ENCODE peak calls at places on chromosomes 4 and X, in eight cellular contexts. One of them, this sample, is unnamed.

GRCh38 chrX:27186671-27187070 is 276.5 kb downstream of the PPP4R3C start:
- DNase-seq in OCI-LY7: peak
- DNase-seq in IMR-90: peak
- DNase-seq in neural progenitor cell: peak
- DNase-seq in fibroblast of lung: peak
- DNase-seq in K562: peak
- DNase-seq in body of pancreas: peak
- DNase-seq in lower lobe of right lung: no peak
- DNase-seq in this sample: no peak

GRCh38 chrX:71169586-71169985 is 24.9 kb downstream of the NLGN3 start:
- DNase-seq in K562: no peak
- DNase-seq in OCI-LY7: no peak
- DNase-seq in neural progenitor cell: no peak
- DNase-seq in body of pancreas: no peak
- DNase-seq in fibroblast of lung: no peak
- DNase-seq in lower lobe of right lung: no peak
- DNase-seq in IMR-90: no peak
- DNase-seq in this sample: no peak

GRCh38 chr4:111494471-111494870 is 650.8 kb upstream of the FAM241A start:
- DNase-seq in body of pancreas: no peak
- DNase-seq in IMR-90: peak
- DNase-seq in lower lobe of right lung: no peak
- DNase-seq in neural progenitor cell: no peak
- DNase-seq in fibroblast of lung: no peak
- DNase-seq in K562: no peak
- DNase-seq in OCI-LY7: no peak
- DNase-seq in this sample: no peak

GRCh38 chrX:82029571-82030218 is 827.8 kb downstream of the SH3BGRL start:
- DNase-seq in neural progenitor cell: no peak
- DNase-seq in K562: no peak
- DNase-seq in OCI-LY7: no peak
- DNase-seq in IMR-90: no peak
- DNase-seq in body of pancreas: no peak
- DNase-seq in fibroblast of lung: no peak
- DNase-seq in lower lobe of right lung: no peak
- DNase-seq in this sample: no peak

GRCh38 chrX:145813081-145813480 is 4.5 kb upstream of the SLITRK2 start:
- DNase-seq in OCI-LY7: no peak
- DNase-seq in neural progenitor cell: no peak
- DNase-seq in IMR-90: no peak
- DNase-seq in lower lobe of right lung: no peak
- DNase-seq in fibroblast of lung: no peak
- DNase-seq in body of pancreas: no peak
- DNase-seq in K562: no peak
- DNase-seq in this sample: no peak

GRCh38 chr4:76590847-76591281 is 155.8 kb downstream of the SHROOM3 start:
- DNase-seq in body of pancreas: no peak
- DNase-seq in IMR-90: peak
- DNase-seq in neural progenitor cell: no peak
- DNase-seq in OCI-LY7: no peak
- DNase-seq in K562: no peak
- DNase-seq in fibroblast of lung: no peak
- DNase-seq in lower lobe of right lung: no peak
- DNase-seq in this sample: no peak

GRCh38 chr4:77349361-77349760 is 192.4 kb downstream of the CCNG2 start:
- DNase-seq in lower lobe of right lung: no peak
- DNase-seq in OCI-LY7: no peak
- DNase-seq in IMR-90: no peak
- DNase-seq in neural progenitor cell: no peak
- DNase-seq in K562: no peak
- DNase-seq in fibroblast of lung: no peak
- DNase-seq in body of pancreas: no peak
- DNase-seq in this sample: no peak

GRCh38 chr4:25098964-25099843 is 61.0 kb downstream of the SEPSECS start:
- DNase-seq in K562: peak
- DNase-seq in body of pancreas: peak
- DNase-seq in neural progenitor cell: no peak
- DNase-seq in IMR-90: peak
- DNase-seq in OCI-LY7: no peak
- DNase-seq in lower lobe of right lung: no peak
- DNase-seq in fibroblast of lung: peak
- DNase-seq in this sample: no peak

GRCh38 chr4:173243321-173243720 is 74.7 kb downstream of the GALNT7 start:
- DNase-seq in body of pancreas: no peak
- DNase-seq in IMR-90: peak
- DNase-seq in neural progenitor cell: no peak
- DNase-seq in K562: no peak
- DNase-seq in fibroblast of lung: peak
- DNase-seq in OCI-LY7: no peak
- DNase-seq in lower lobe of right lung: no peak
- DNase-seq in this sample: no peak

GRCh38 chr4:81425087-81425486 is 46.6 kb downstream of the RASGEF1B start:
- DNase-seq in neural progenitor cell: no peak
- DNase-seq in OCI-LY7: no peak
- DNase-seq in K562: peak
- DNase-seq in fibroblast of lung: no peak
- DNase-seq in body of pancreas: no peak
- DNase-seq in IMR-90: no peak
- DNase-seq in lower lobe of right lung: no peak
- DNase-seq in this sample: no peak

GRCh38 chrX:30577362-30577961 is at the start of gene TASL:
- DNase-seq in neural progenitor cell: no peak
- DNase-seq in K562: no peak
- DNase-seq in body of pancreas: no peak
- DNase-seq in IMR-90: no peak
- DNase-seq in lower lobe of right lung: peak
- DNase-seq in OCI-LY7: peak
- DNase-seq in fibroblast of lung: no peak
- DNase-seq in this sample: peak

GRCh38 chrX:108347800-108348199 is 90.4 kb downstream of the COL4A6 start:
- DNase-seq in K562: no peak
- DNase-seq in body of pancreas: no peak
- DNase-seq in lower lobe of right lung: no peak
- DNase-seq in fibroblast of lung: no peak
- DNase-seq in neural progenitor cell: peak
- DNase-seq in OCI-LY7: no peak
- DNase-seq in IMR-90: no peak
- DNase-seq in this sample: no peak

GRCh38 chrX:112832481-112833095 is 8.0 kb downstream of the AMOT start:
- DNase-seq in OCI-LY7: no peak
- DNase-seq in IMR-90: peak
- DNase-seq in neural progenitor cell: no peak
- DNase-seq in K562: no peak
- DNase-seq in body of pancreas: peak
- DNase-seq in fibroblast of lung: no peak
- DNase-seq in lower lobe of right lung: peak
- DNase-seq in this sample: no peak

GRCh38 chrX:20218809-20219505 is 47.8 kb downstream of the RPS6KA3 start:
- DNase-seq in OCI-LY7: no peak
- DNase-seq in IMR-90: peak
- DNase-seq in K562: peak
- DNase-seq in body of pancreas: no peak
- DNase-seq in neural progenitor cell: peak
- DNase-seq in fibroblast of lung: peak
- DNase-seq in lower lobe of right lung: no peak
- DNase-seq in this sample: no peak

GRCh38 chr4:26076000-26076587 is 162.1 kb downstream of the SMIM20 start:
- DNase-seq in body of pancreas: no peak
- DNase-seq in K562: no peak
- DNase-seq in neural progenitor cell: no peak
- DNase-seq in IMR-90: peak
- DNase-seq in fibroblast of lung: peak
- DNase-seq in OCI-LY7: no peak
- DNase-seq in lower lobe of right lung: no peak
- DNase-seq in this sample: peak

GRCh38 chr4:117421706-117422105 is 336.3 kb upstream of the TRAM1L1 start:
- DNase-seq in lower lobe of right lung: no peak
- DNase-seq in IMR-90: no peak
- DNase-seq in neural progenitor cell: no peak
- DNase-seq in fibroblast of lung: no peak
- DNase-seq in OCI-LY7: no peak
- DNase-seq in K562: no peak
- DNase-seq in body of pancreas: no peak
- DNase-seq in this sample: no peak

GRCh38 chrX:44954562-44954961 is 81.6 kb downstream of the KDM6A start:
- DNase-seq in OCI-LY7: no peak
- DNase-seq in K562: no peak
- DNase-seq in body of pancreas: no peak
- DNase-seq in neural progenitor cell: no peak
- DNase-seq in lower lobe of right lung: no peak
- DNase-seq in fibroblast of lung: no peak
- DNase-seq in IMR-90: no peak
- DNase-seq in this sample: no peak

GRCh38 chrX:47574609-47575325 is 7.5 kb upstream of the TIMP1 start:
- DNase-seq in body of pancreas: no peak
- DNase-seq in OCI-LY7: no peak
- DNase-seq in K562: no peak
- DNase-seq in lower lobe of right lung: no peak
- DNase-seq in fibroblast of lung: no peak
- DNase-seq in IMR-90: no peak
- DNase-seq in neural progenitor cell: no peak
- DNase-seq in this sample: no peak

DNA sequence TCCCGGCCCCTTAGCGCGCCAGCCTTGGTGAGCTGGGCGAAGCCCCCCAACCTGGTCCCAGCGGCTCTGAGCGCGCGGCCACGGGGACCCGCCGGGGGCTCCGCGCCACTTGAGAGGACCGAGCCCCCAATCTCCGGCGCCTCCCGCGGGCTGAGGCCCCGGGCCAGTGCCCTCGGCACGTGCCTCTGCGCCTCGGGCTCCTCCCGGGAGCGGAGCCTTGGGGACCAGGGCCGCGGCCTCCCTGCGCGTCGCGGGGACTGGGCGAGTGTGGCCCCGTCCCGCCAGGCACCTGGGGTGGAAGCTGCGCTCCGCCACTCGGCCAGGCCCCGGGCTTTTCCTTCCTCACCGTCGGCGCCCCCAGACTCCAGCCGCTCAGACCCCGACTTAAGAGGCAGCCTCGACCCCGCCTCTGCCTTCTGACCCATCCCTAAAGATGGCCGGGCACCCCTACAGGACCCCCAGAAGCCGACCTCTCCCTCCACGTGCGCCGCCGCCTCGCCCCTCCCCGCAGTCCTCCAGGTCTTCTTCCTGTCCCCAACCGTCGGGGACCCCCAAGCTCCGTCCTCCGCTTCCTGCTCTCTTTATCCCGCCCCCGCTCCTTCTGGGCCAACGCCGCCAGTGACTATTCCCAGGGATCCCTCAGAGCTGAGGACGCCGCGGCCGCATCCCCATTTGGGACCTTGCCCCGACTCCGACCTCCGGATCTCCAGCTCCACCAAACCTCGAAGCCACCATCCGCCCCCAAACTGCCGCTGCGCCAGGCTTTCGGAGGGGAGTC is 752 bp downstream of the ERAS start:
- DNase-seq in K562: no peak
- DNase-seq in lower lobe of right lung: no peak
- DNase-seq in IMR-90: no peak
- DNase-seq in OCI-LY7: no peak
- DNase-seq in body of pancreas: no peak
- DNase-seq in neural progenitor cell: no peak
- DNase-seq in fibroblast of lung: no peak
- DNase-seq in this sample: no peak
- H3K4me3 ChIP-seq in K562: no peak
- H3K4me3 ChIP-seq in lower lobe of right lung: no peak
- H3K4me3 ChIP-seq in IMR-90: no peak
- H3K4me3 ChIP-seq in OCI-LY7: no peak
- H3K4me3 ChIP-seq in body of pancreas: no peak
- H3K4me3 ChIP-seq in neural progenitor cell: no peak
- H3K4me3 ChIP-seq in fibroblast of lung: no peak
- H3K4me3 ChIP-seq in this sample: no peak

GRCh38 chr4:185640809-185641675 is 105.7 kb upstream of the PDLIM3 start:
- DNase-seq in OCI-LY7: peak
- DNase-seq in fibroblast of lung: peak
- DNase-seq in neural progenitor cell: peak
- DNase-seq in K562: peak
- DNase-seq in body of pancreas: no peak
- DNase-seq in lower lobe of right lung: no peak
- DNase-seq in IMR-90: peak
- DNase-seq in this sample: peak
- TF ChIP-seq CTCF in OCI-LY7: peak
- TF ChIP-seq CTCF in fibroblast of lung: peak
- TF ChIP-seq CTCF in neural progenitor cell: peak
- TF ChIP-seq CTCF in K562: peak
- TF ChIP-seq CTCF in body of pancreas: peak
- TF ChIP-seq CTCF in lower lobe of right lung: peak
- TF ChIP-seq CTCF in IMR-90: peak
- TF ChIP-seq CTCF in this sample: no peak

DNA sequence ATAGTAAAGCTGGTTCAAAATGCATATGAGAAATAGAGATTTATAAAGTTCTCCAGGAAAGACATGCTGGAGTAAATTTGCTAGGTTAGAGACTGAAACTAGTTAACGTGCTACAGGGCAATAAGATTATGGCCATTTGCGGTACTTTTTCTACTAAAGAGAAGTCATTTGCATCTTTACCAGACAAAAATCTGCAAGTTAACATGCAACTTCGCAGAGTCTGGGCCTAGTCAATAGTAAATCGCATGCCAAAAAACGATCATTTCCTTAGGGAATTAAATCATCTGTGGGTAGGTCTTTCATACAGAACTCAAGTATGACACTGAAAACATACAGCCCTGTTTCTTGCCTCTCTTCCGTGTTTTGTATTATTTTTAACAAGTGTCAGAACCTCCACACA is 32.8 kb upstream of the REST start:
- DNase-seq in K562: no peak
- DNase-seq in neural progenitor cell: no peak
- DNase-seq in IMR-90: no peak
- DNase-seq in lower lobe of right lung: no peak
- DNase-seq in body of pancreas: no peak
- DNase-seq in fibroblast of lung: no peak
- DNase-seq in OCI-LY7: no peak
- DNase-seq in this sample: no peak
- H3K27ac ChIP-seq in K562: no peak
- H3K27ac ChIP-seq in neural progenitor cell: no peak
- H3K27ac ChIP-seq in IMR-90: no peak
- H3K27ac ChIP-seq in lower lobe of right lung: no peak
- H3K27ac ChIP-seq in body of pancreas: no peak
- H3K27ac ChIP-seq in fibroblast of lung: no peak
- H3K27ac ChIP-seq in OCI-LY7: no peak
- H3K27ac ChIP-seq in this sample: no peak

DNA sequence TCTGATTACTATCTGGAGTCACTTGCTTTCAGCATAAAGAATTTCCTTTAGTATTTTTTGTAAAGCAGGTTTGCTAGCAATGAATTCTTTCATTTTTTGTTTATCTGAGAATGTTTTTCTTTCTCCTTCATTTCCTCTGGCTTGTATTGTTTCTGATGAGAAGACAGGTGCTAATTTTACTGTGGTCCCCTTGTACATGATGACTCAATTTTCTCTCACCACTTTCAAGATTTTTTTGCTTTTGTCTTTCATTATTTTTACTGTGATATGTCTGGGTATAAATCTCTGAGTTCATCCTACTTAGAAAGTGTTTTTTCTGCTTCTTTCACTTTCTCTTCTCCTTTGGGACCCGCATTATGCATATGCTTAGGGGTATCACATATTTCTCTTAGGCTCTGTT is 62.6 kb downstream of the PKD2 start:
- DNase-seq in fibroblast of lung: no peak
- DNase-seq in neural progenitor cell: no peak
- DNase-seq in IMR-90: no peak
- DNase-seq in K562: no peak
- DNase-seq in OCI-LY7: no peak
- DNase-seq in body of pancreas: no peak
- DNase-seq in lower lobe of right lung: no peak
- DNase-seq in this sample: no peak
- H3K4me3 ChIP-seq in fibroblast of lung: no peak
- H3K4me3 ChIP-seq in neural progenitor cell: no peak
- H3K4me3 ChIP-seq in IMR-90: no peak
- H3K4me3 ChIP-seq in K562: no peak
- H3K4me3 ChIP-seq in OCI-LY7: no peak
- H3K4me3 ChIP-seq in body of pancreas: no peak
- H3K4me3 ChIP-seq in lower lobe of right lung: no peak
- H3K4me3 ChIP-seq in this sample: no peak

This sample was measured in HL-60.